ENCODE peak calls at places on chromosome 17, in four cellular contexts. One of them, this sample, is unnamed.

GRCh38 chr17:60851181-60851580 is 173.5 kb downstream of the BCAS3 start:
- DNase-seq in NCI-H1105: no peak
- DNase-seq in neural crest cell: no peak
- DNase-seq in esophagus muscularis mucosa: no peak
- DNase-seq in this sample: no peak

GRCh38 chr17:45241315-45242011 is 19.8 kb downstream of the FMNL1 start:
- DNase-seq in NCI-H1105: peak
- DNase-seq in neural crest cell: no peak
- DNase-seq in esophagus muscularis mucosa: no peak
- DNase-seq in this sample: peak

GRCh38 chr17:36598951-36599401 is 2.4 kb upstream of the MRM1 start:
- DNase-seq in neural crest cell: no peak
- DNase-seq in esophagus muscularis mucosa: peak
- DNase-seq in NCI-H1105: no peak
- DNase-seq in this sample: no peak

GRCh38 chr17:28547096-28547622 is 5.3 kb downstream of the UNC119 start:
- DNase-seq in esophagus muscularis mucosa: no peak
- DNase-seq in neural crest cell: no peak
- DNase-seq in NCI-H1105: no peak
- DNase-seq in this sample: no peak

GRCh38 chr17:59893617-59894100 is 738 bp downstream of the RPS6KB1 start:
- DNase-seq in esophagus muscularis mucosa: no peak
- DNase-seq in NCI-H1105: no peak
- DNase-seq in neural crest cell: no peak
- DNase-seq in this sample: peak

GRCh38 chr17:63024201-63024600 is 58.2 kb downstream of the TANC2 start:
- DNase-seq in neural crest cell: no peak
- DNase-seq in NCI-H1105: no peak
- DNase-seq in esophagus muscularis mucosa: no peak
- DNase-seq in this sample: no peak

GRCh38 chr17:73365203-73365933 is 53.6 kb upstream of the CDC42EP4 start:
- DNase-seq in neural crest cell: no peak
- DNase-seq in esophagus muscularis mucosa: no peak
- DNase-seq in NCI-H1105: no peak
- DNase-seq in this sample: peak

GRCh38 chr17:2755941-2756724 is 6.7 kb upstream of the CCDC92B start:
- DNase-seq in esophagus muscularis mucosa: no peak
- DNase-seq in neural crest cell: no peak
- DNase-seq in NCI-H1105: no peak
- DNase-seq in this sample: no peak

GRCh38 chr17:48878920-48879898 is 13.4 kb upstream of the ATP5MC1 start:
- DNase-seq in esophagus muscularis mucosa: no peak
- DNase-seq in NCI-H1105: peak
- DNase-seq in neural crest cell: peak
- DNase-seq in this sample: peak

GRCh38 chr17:81528651-81529436 is 667 bp downstream of the FSCN2 start:
- DNase-seq in NCI-H1105: no peak
- DNase-seq in neural crest cell: no peak
- DNase-seq in esophagus muscularis mucosa: no peak
- DNase-seq in this sample: no peak

GRCh38 chr17:27456681-27457404 is 595 bp downstream of the KSR1 start:
- DNase-seq in neural crest cell: peak
- DNase-seq in esophagus muscularis mucosa: no peak
- DNase-seq in NCI-H1105: no peak
- DNase-seq in this sample: peak

GRCh38 chr17:10821062-10821461 is 16.8 kb downstream of the PIRT start:
- DNase-seq in neural crest cell: no peak
- DNase-seq in esophagus muscularis mucosa: no peak
- DNase-seq in NCI-H1105: no peak
- DNase-seq in this sample: no peak

GRCh38 chr17:7306911-7307685 is at the start of gene EIF5A:
- DNase-seq in esophagus muscularis mucosa: peak
- DNase-seq in NCI-H1105: peak
- DNase-seq in neural crest cell: peak
- DNase-seq in this sample: peak

GRCh38 chr17:80327518-80327917 is 66.9 kb downstream of the RNF213 start:
- DNase-seq in neural crest cell: no peak
- DNase-seq in NCI-H1105: no peak
- DNase-seq in esophagus muscularis mucosa: no peak
- DNase-seq in this sample: no peak

GRCh38 chr17:44557653-44558285 is 485 bp downstream of the FZD2 start:
- DNase-seq in esophagus muscularis mucosa: no peak
- DNase-seq in NCI-H1105: no peak
- DNase-seq in neural crest cell: peak
- DNase-seq in this sample: peak

GRCh38 chr17:17528101-17528500 is 31.9 kb upstream of the RASD1 start:
- DNase-seq in NCI-H1105: no peak
- DNase-seq in neural crest cell: no peak
- DNase-seq in esophagus muscularis mucosa: no peak
- DNase-seq in this sample: no peak

GRCh38 chr17:50636145-50636803 is 1.6 kb downstream of the ABCC3 start:
- DNase-seq in esophagus muscularis mucosa: no peak
- DNase-seq in NCI-H1105: no peak
- DNase-seq in neural crest cell: no peak
- DNase-seq in this sample: no peak

GRCh38 chr17:47810200-47810821 is 11.3 kb downstream of the OSBPL7 start:
- DNase-seq in esophagus muscularis mucosa: no peak
- DNase-seq in NCI-H1105: no peak
- DNase-seq in neural crest cell: no peak
- DNase-seq in this sample: no peak

GRCh38 chr17:4708436-4708835 is 2.0 kb upstream of the ARRB2 start:
- DNase-seq in esophagus muscularis mucosa: no peak
- DNase-seq in NCI-H1105: peak
- DNase-seq in neural crest cell: no peak
- DNase-seq in this sample: peak

GRCh38 chr17:27918498-27918897 is 25.3 kb upstream of the LYRM9 start:
- DNase-seq in esophagus muscularis mucosa: no peak
- DNase-seq in neural crest cell: no peak
- DNase-seq in NCI-H1105: no peak
- DNase-seq in this sample: no peak

GRCh38 chr17:45895304-45895968 is 1.1 kb downstream of the MAPT start:
- DNase-seq in NCI-H1105: peak
- DNase-seq in neural crest cell: peak
- DNase-seq in esophagus muscularis mucosa: no peak
- DNase-seq in this sample: no peak

GRCh38 chr17:27569257-27569722 is 61.7 kb upstream of the LGALS9 start:
- DNase-seq in neural crest cell: no peak
- DNase-seq in esophagus muscularis mucosa: no peak
- DNase-seq in NCI-H1105: no peak
- DNase-seq in this sample: peak

GRCh38 chr17:79826210-79826680 is 13.0 kb downstream of the CBX4 start:
- DNase-seq in NCI-H1105: no peak
- DNase-seq in esophagus muscularis mucosa: no peak
- DNase-seq in neural crest cell: no peak
- DNase-seq in this sample: no peak

GRCh38 chr17:38869647-38870258 is at the start of gene LASP1:
- DNase-seq in neural crest cell: peak
- DNase-seq in esophagus muscularis mucosa: peak
- DNase-seq in NCI-H1105: peak
- DNase-seq in this sample: peak

GRCh38 chr17:47300718-47301117 is 23.0 kb upstream of the EFCAB13 start:
- DNase-seq in neural crest cell: no peak
- DNase-seq in NCI-H1105: no peak
- DNase-seq in esophagus muscularis mucosa: no peak
- DNase-seq in this sample: no peak

GRCh38 chr17:79183221-79184158 is 108.9 kb downstream of the ENGASE start:
- DNase-seq in esophagus muscularis mucosa: no peak
- DNase-seq in neural crest cell: peak
- DNase-seq in NCI-H1105: peak
- DNase-seq in this sample: peak

GRCh38 chr17:3558603-3559269 is 1.1 kb upstream of the TRPV3 start:
- DNase-seq in neural crest cell: no peak
- DNase-seq in esophagus muscularis mucosa: no peak
- DNase-seq in NCI-H1105: no peak
- DNase-seq in this sample: no peak

GRCh38 chr17:77526728-77527355 is 386.1 kb downstream of the SEC14L1 start:
- DNase-seq in NCI-H1105: no peak
- DNase-seq in neural crest cell: no peak
- DNase-seq in esophagus muscularis mucosa: no peak
- DNase-seq in this sample: no peak

GRCh38 chr17:15265131-15265530 is at the start of gene PMP22:
- DNase-seq in NCI-H1105: no peak
- DNase-seq in esophagus muscularis mucosa: no peak
- DNase-seq in neural crest cell: no peak
- DNase-seq in this sample: peak

GRCh38 chr17:36850794-36851193 is 86.5 kb upstream of the LHX1 start:
- DNase-seq in neural crest cell: no peak
- DNase-seq in esophagus muscularis mucosa: no peak
- DNase-seq in NCI-H1105: no peak
- DNase-seq in this sample: no peak

GRCh38 chr17:50177983-50178834 is 12.4 kb downstream of the SGCA start:
- DNase-seq in NCI-H1105: no peak
- DNase-seq in neural crest cell: peak
- DNase-seq in esophagus muscularis mucosa: peak
- DNase-seq in this sample: peak

GRCh38 chr17:54888254-54888653 is 12.4 kb upstream of the TOM1L1 start:
- DNase-seq in neural crest cell: no peak
- DNase-seq in esophagus muscularis mucosa: no peak
- DNase-seq in NCI-H1105: no peak
- DNase-seq in this sample: no peak

GRCh38 chr17:38415250-38416194 is 12.7 kb upstream of the ARHGAP23 start:
- DNase-seq in NCI-H1105: peak
- DNase-seq in esophagus muscularis mucosa: no peak
- DNase-seq in neural crest cell: peak
- DNase-seq in this sample: no peak

GRCh38 chr17:53472586-53472985 is 350.1 kb upstream of the KIF2B start:
- DNase-seq in esophagus muscularis mucosa: no peak
- DNase-seq in NCI-H1105: no peak
- DNase-seq in neural crest cell: no peak
- DNase-seq in this sample: no peak

GRCh38 chr17:7041607-7042506 is 2.0 kb downstream of the SLC16A11 start:
- DNase-seq in NCI-H1105: no peak
- DNase-seq in esophagus muscularis mucosa: no peak
- DNase-seq in neural crest cell: no peak
- DNase-seq in this sample: no peak

GRCh38 chr17:78172284-78173024 is 4.1 kb downstream of the SYNGR2 start:
- DNase-seq in esophagus muscularis mucosa: no peak
- DNase-seq in NCI-H1105: no peak
- DNase-seq in neural crest cell: no peak
- DNase-seq in this sample: peak

This sample was measured in testis.